ENCODE peak calls at places on chromosomes 4 and X, in five cellular contexts. Q is MV-4-11; O is stimulated activated CD8-positive, alpha-beta memory T cell treated with anti-CD3 and anti-CD28 coated beads, Interleukin-7, amount 100 ng/mL, for 48 hours; T is caudate nucleus; G is HS-5. Z is an unnamed sample.

GRCh38 chr4:186557486-186557885 is 2.1 kb upstream of the MTNR1A start:
- DNase-seq in Q (no peak), O (no peak), T (no peak), G (peak; percentile 41), Z (no peak)

GRCh38 chr4:6430927-6431326 is 41.5 kb downstream of the PPP2R2C start:
- DNase-seq in Q (no peak), O (no peak), T (no peak), G (no peak), Z (no peak)

GRCh38 chr4:81084624-81085023 is 54.1 kb downstream of the BMP3 start:
- DNase-seq in Q (no peak), O (no peak), T (no peak), G (no peak), Z (no peak)

GRCh38 chr4:155678011-155678410 is 11.4 kb downstream of the GUCY1A1 start:
- DNase-seq in Q (no peak), O (no peak), T (no peak), G (no peak), Z (no peak)

GRCh38 chr4:44704673-44705072 is 21.7 kb downstream of the GNPDA2 start:
- DNase-seq in Q (no peak), O (no peak), T (no peak), G (no peak), Z (no peak)

GRCh38 chr4:92450694-92451093 is 146.9 kb downstream of the GRID2 start:
- DNase-seq in Q (no peak), O (no peak), T (no peak), G (no peak), Z (no peak)

GRCh38 chr4:184028571-184028996 is 123.5 kb downstream of the STOX2 start:
- DNase-seq in Q (peak; percentile 55), O (no peak), T (no peak), G (no peak), Z (no peak)

GRCh38 chrX:133676344-133677122 is 261.2 kb upstream of the GPC4 start:
- DNase-seq in Q (no peak), O (no peak), T (no peak), G (no peak), Z (no peak)

Z was measured in HS-27A.